ENCODE peak calls at places on chromosome 2, in nine cellular contexts. I is GM12892, B is transverse colon, H is spleen, S is Peyer's patch, E is heart left ventricle, Y is testis, K is H54, P is K562. C is an unnamed sample.

GRCh38 chr2:217520361-217521010 is 482.3 kb downstream of the TNS1 start:
- DNase-seq in S (no peak), K (no peak), I (no peak), Y (no peak), E (no peak), P (no peak), H (no peak), B (no peak), C (no peak)

GRCh38 chr2:102110168-102110567 is 32.4 kb upstream of the IL1R1 start:
- DNase-seq in P (no peak), I (no peak), B (no peak), S (no peak), K (no peak), Y (no peak), H (no peak), E (no peak), C (no peak)

GRCh38 chr2:73759287-73759764 is 20.6 kb downstream of the DUSP11 start:
- DNase-seq in S (no peak), H (no peak), K (no peak), P (no peak), I (no peak), B (no peak), Y (peak), E (no peak), C (no peak)

GRCh38 chr2:179332903-179333302 is 68.3 kb upstream of the SESTD1 start:
- DNase-seq in K (peak), Y (no peak), P (no peak), B (no peak), H (no peak), I (no peak), S (no peak), E (no peak), C (no peak)

GRCh38 chr2:218192902-218193425 is 24.0 kb upstream of the ARPC2 start:
- DNase-seq in E (no peak), H (no peak), P (no peak), S (no peak), B (no peak), I (no peak), Y (no peak), K (no peak), C (no peak)

GRCh38 chr2:85243101-85244072 is 84.4 kb downstream of the TGOLN2 start:
- DNase-seq in E (peak), B (peak), Y (no peak), P (peak), H (peak), I (no peak), S (no peak), K (peak), C (peak)

GRCh38 chr2:226655871-226656270 is 143.7 kb downstream of the IRS1 start:
- DNase-seq in Y (no peak), E (no peak), B (no peak), H (no peak), K (no peak), I (no peak), S (no peak), P (no peak), C (no peak)

GRCh38 chr2:20451346-20451745 is 4.5 kb downstream of the RHOB start:
- DNase-seq in I (no peak), P (no peak), S (no peak), K (no peak), Y (no peak), E (no peak), H (no peak), B (no peak), C (no peak)

GRCh38 chr2:238999290-238999741 is 151.4 kb downstream of the TWIST2 start:
- DNase-seq in E (no peak), H (peak), B (no peak), I (no peak), K (no peak), S (no peak), P (no peak), Y (peak), C (no peak)

GRCh38 chr2:101971836-101972235 is 19.9 kb upstream of the IL1R2 start:
- DNase-seq in P (no peak), Y (no peak), H (no peak), S (no peak), I (no peak), B (no peak), E (no peak), K (no peak), C (no peak)

GRCh38 chr2:230054079-230054478 is 14.6 kb downstream of the SLC16A14 start:
- DNase-seq in E (no peak), S (no peak), K (peak), H (no peak), Y (no peak), P (no peak), I (no peak), B (no peak), C (no peak)

GRCh38 chr2:20192781-20193180 is 32.1 kb downstream of the SDC1 start:
- DNase-seq in Y (no peak), B (no peak), E (no peak), P (no peak), K (no peak), I (no peak), H (no peak), S (no peak), C (no peak)

GRCh38 chr2:202317080-202317859 is 51.7 kb downstream of the NOP58 start:
- DNase-seq in I (no peak), E (no peak), P (no peak), H (no peak), K (peak), S (no peak), Y (peak), B (peak), C (no peak)

GRCh38 chr2:147560810-147561521 is 283.9 kb upstream of the ACVR2A start:
- DNase-seq in E (no peak), H (no peak), K (no peak), I (no peak), B (no peak), Y (no peak), P (no peak), S (no peak), C (no peak)

GRCh38 chr2:162221064-162221463 is 22.2 kb downstream of the FAP start:
- DNase-seq in P (peak), K (peak), S (peak), Y (peak), I (peak), E (peak), H (peak), B (peak), C (peak)

GRCh38 chr2:112777036-112777435 is 7.3 kb downstream of the IL1A start:
- DNase-seq in Y (no peak), I (no peak), S (no peak), H (no peak), K (no peak), E (no peak), B (no peak), P (no peak), C (no peak)

GRCh38 chr2:151205601-151206000 is 56.1 kb downstream of the RBM43 start:
- DNase-seq in K (no peak), B (no peak), E (no peak), Y (no peak), P (no peak), H (no peak), S (no peak), I (no peak), C (no peak)

GRCh38 chr2:134897932-134898331 is 20.7 kb upstream of the CCNT2 start:
- DNase-seq in Y (no peak), B (no peak), I (no peak), K (no peak), P (no peak), E (no peak), S (no peak), H (no peak), C (no peak)

GRCh38 chr2:740446-741293 is 63.5 kb upstream of the TMEM18 start:
- DNase-seq in I (no peak), B (peak), K (peak), S (peak), E (peak), P (peak), H (peak), Y (peak), C (no peak)

DNA sequence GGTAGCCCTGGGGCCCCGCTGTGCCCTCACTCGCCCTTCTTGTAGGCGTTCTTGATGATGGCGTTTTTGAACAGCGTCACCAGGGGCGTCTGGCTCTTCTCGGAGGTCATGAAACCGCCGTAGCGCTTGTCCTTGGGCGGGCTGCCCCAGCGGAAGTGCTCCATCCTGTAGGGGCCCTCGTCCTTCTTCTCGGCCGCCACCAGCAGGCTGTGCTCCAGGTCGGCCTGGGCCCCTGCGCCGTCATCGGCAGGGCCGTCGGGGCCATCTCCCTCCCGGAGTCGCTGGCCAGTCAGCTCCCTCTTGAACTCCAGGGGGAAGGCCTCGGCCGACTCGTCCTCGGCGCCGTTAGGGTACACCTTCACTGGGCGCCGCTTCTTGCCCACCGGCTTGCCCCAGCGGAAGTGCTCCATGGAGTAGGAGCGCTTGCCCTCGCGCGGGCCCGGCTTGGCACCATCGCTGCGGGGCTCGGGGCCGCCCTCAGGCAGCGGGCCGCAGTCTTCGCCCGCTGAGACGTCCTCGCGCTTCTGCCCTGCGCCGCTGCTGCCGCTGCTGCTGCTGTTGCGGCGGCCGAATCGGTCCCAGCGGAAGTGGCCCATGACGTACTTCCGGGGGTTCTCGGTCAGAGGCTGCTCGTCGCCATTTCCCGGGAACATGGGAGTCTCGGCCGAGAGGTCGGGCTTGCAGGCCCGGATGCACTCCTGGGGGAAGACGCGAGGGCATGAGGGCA is 7.2 kb downstream of the POMC start:
- DNase-seq in S (peak), Y (peak), I (peak), P (no peak), E (peak), H (peak), K (no peak), B (peak), C (peak)
- TF ChIP-seq POLR2A in S (no peak), Y (no peak), I (peak), P (no peak), E (no peak), H (no peak), K (no peak), B (no peak), C (peak)

GRCh38 chr2:203533696-203534471 is 1.2 kb downstream of the RAPH1 start:
- DNase-seq in B (no peak), K (no peak), Y (no peak), P (no peak), S (no peak), H (no peak), I (no peak), E (no peak), C (no peak)

GRCh38 chr2:203534486-203535077 is 519 bp downstream of the RAPH1 start:
- DNase-seq in H (peak), P (no peak), B (peak), E (peak), K (no peak), I (peak), S (no peak), Y (peak), C (no peak)

GRCh38 chr2:203535784-203536590 is 886 bp upstream of the RAPH1 start:
- DNase-seq in B (no peak), S (no peak), P (peak), E (no peak), Y (no peak), I (no peak), H (no peak), K (no peak), C (peak)

GRCh38 chr2:203532957-203533695 is 2.0 kb downstream of the RAPH1 start:
- DNase-seq in B (no peak), S (no peak), K (no peak), Y (no peak), I (no peak), P (no peak), E (no peak), H (no peak), C (peak)

DNA sequence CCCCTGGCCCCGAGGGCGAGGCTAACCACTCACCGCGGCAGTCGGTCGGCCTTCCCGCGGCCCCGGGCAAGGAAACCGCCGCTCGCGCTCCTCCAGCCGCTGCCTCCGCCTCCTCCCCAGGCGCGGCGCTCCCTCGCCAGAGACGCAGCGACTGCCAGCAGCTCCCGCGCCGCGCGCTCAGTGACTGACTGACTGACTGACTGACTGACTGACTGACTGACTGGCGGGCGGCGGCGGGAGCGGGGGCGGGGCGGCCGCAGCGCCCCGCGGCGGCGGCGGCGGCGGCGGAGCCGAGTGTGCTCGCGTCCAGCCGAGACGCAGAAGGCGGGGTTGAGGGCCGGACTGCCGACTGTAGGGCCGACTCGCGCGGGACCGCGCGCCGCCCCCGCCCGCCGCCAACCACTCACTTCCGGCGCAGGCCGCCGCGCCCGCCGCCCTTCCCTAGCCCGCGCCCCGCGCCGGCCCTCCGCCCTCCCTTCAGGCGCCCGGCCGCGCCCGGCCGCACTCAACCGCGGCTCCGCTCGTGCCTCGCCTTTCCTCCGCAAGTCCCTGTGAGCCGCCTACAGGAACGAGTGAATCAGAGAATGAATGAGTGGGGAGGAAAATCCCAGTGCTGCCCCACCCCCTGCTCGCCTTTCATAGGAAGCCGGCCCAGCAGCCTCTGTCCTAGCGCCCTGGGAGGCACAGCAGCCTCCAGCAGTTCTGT is at the start of gene RAPH1:
- DNase-seq in I (peak), P (peak), K (peak), Y (peak), E (peak), S (peak), H (peak), B (peak), C (peak)
- TF ChIP-seq POLR2A in I (no peak), P (peak), K (peak), Y (no peak), E (no peak), S (peak), H (no peak), B (peak), C (no peak)

GRCh38 chr2:242085941-242086621 is 216.6 kb downstream of the RTP5 start:
- DNase-seq in B (peak), K (no peak), I (no peak), H (peak), S (peak), E (peak), P (no peak), Y (no peak), C (peak)
- TF ChIP-seq POLR2A in B (no peak), K (no peak), I (peak), H (no peak), S (no peak), E (no peak), P (no peak), Y (no peak), C (no peak)

GRCh38 chr2:208025814-208026184 is 472 bp upstream of the PLEKHM3 start:
- DNase-seq in H (peak), I (no peak), E (no peak), P (no peak), B (no peak), Y (peak), S (peak), K (no peak), C (no peak)
- TF ChIP-seq POLR2A in H (no peak), I (no peak), E (no peak), P (no peak), B (no peak), Y (no peak), S (no peak), K (no peak), C (no peak)

C was measured in erythroblast.